ENCODE peak calls at places on chromosomes 1 and 21, in ten cellular contexts. N is fibroblast of villous mesenchyme; A is CD4-positive, CD25-positive, alpha-beta regulatory T cell; C is body of pancreas; O is bronchial epithelial cell; B is tibial artery; I is HL-60; L is fibroblast of lung; V is fibroblast of mammary gland; Z is left ventricle myocardium inferior. K is an unnamed sample.

GRCh38 chr1:43345119-43345518 is 7.5 kb downstream of the MPL start:
- DNase-seq in N (no peak), A (no peak), B (no peak), I (no peak), Z (no peak), L (no peak), O (peak), C (no peak), V (no peak), K (no peak)

GRCh38 chr1:25760871-25761270 is 39.1 kb upstream of the SELENON start:
- DNase-seq in V (no peak), B (no peak), O (no peak), L (no peak), Z (no peak), A (no peak), C (no peak), N (no peak), I (no peak), K (no peak)

GRCh38 chr1:56576880-56577858 is 2.2 kb downstream of the PLPP3 start:
- DNase-seq in B (peak), O (peak), V (peak), N (no peak), A (no peak), L (peak), I (no peak), Z (no peak), C (peak), K (peak)

GRCh38 chr1:169989246-169989645 is 85.2 kb downstream of the KIFAP3 start:
- DNase-seq in L (peak), O (no peak), B (no peak), I (no peak), A (no peak), Z (no peak), N (no peak), C (no peak), V (no peak), K (no peak)

GRCh38 chr1:156070523-156070922 is 9.6 kb downstream of the RAB25 start:
- DNase-seq in V (no peak), O (no peak), C (no peak), A (no peak), Z (no peak), L (no peak), I (no peak), N (no peak), B (no peak), K (no peak)

GRCh38 chr1:205791568-205792180 is 16.4 kb upstream of the RAB29 start:
- DNase-seq in V (peak), N (peak), I (no peak), A (peak), Z (peak), L (peak), B (peak), O (peak), C (peak), K (no peak)

GRCh38 chr1:63230722-63231121 is 91.6 kb upstream of the FOXD3 start:
- DNase-seq in L (no peak), C (no peak), O (no peak), A (no peak), B (no peak), V (no peak), Z (no peak), N (no peak), I (peak), K (no peak)

GRCh38 chr1:206925116-206925736 is 3.5 kb upstream of the FCMR start:
- DNase-seq in C (peak), O (no peak), L (no peak), V (no peak), B (peak), N (no peak), A (peak), I (no peak), Z (no peak), K (no peak)

GRCh38 chr1:17020502-17020901 is 8.8 kb upstream of the ATP13A2 start:
- DNase-seq in N (peak), V (no peak), I (no peak), O (no peak), C (no peak), Z (no peak), A (no peak), B (no peak), L (no peak), K (no peak)

GRCh38 chr1:209038316-209038715 is 545.2 kb upstream of the CAMK1G start:
- DNase-seq in B (no peak), I (no peak), V (no peak), C (no peak), N (no peak), Z (no peak), L (no peak), A (no peak), O (no peak), K (no peak)

GRCh38 chr1:48572632-48573258 is 100.7 kb upstream of the SPATA6 start:
- DNase-seq in N (peak), O (peak), A (no peak), V (peak), C (peak), I (peak), L (peak), B (peak), Z (peak), K (peak)

GRCh38 chr1:231571904-231572303 is 43.4 kb downstream of the TSNAX start:
- DNase-seq in B (no peak), L (no peak), C (no peak), O (peak), V (no peak), I (no peak), Z (no peak), N (peak), A (no peak), K (no peak)

GRCh38 chr21:14215971-14216621 is at the start of gene RBM11:
- DNase-seq in Z (peak), A (peak), N (peak), I (peak), B (peak), L (peak), O (peak), V (peak), C (peak), K (peak)

GRCh38 chr21:26188422-26188821 is 17.9 kb upstream of the APP start:
- DNase-seq in A (no peak), B (no peak), V (no peak), Z (no peak), C (no peak), L (no peak), O (no peak), I (no peak), N (no peak), K (no peak)

GRCh38 chr21:26194811-26195251 is 24.3 kb upstream of the APP start:
- DNase-seq in Z (no peak), O (no peak), I (no peak), L (peak), N (peak), B (no peak), A (no peak), V (peak), C (no peak), K (no peak)

GRCh38 chr21:26194326-26194725 is 23.8 kb upstream of the APP start:
- DNase-seq in V (no peak), O (no peak), Z (no peak), I (no peak), L (no peak), B (no peak), C (no peak), A (no peak), N (no peak), K (no peak)

GRCh38 chr21:26191609-26192008 is 21.0 kb upstream of the APP start:
- DNase-seq in V (no peak), L (no peak), O (no peak), A (no peak), C (no peak), B (no peak), N (no peak), Z (no peak), I (no peak), K (no peak)
- H3K4me3 ChIP-seq in V (no peak), L (no peak), O (no peak), A (no peak), C (no peak), B (no peak), N (no peak), Z (no peak), I (no peak), K (no peak)

DNA sequence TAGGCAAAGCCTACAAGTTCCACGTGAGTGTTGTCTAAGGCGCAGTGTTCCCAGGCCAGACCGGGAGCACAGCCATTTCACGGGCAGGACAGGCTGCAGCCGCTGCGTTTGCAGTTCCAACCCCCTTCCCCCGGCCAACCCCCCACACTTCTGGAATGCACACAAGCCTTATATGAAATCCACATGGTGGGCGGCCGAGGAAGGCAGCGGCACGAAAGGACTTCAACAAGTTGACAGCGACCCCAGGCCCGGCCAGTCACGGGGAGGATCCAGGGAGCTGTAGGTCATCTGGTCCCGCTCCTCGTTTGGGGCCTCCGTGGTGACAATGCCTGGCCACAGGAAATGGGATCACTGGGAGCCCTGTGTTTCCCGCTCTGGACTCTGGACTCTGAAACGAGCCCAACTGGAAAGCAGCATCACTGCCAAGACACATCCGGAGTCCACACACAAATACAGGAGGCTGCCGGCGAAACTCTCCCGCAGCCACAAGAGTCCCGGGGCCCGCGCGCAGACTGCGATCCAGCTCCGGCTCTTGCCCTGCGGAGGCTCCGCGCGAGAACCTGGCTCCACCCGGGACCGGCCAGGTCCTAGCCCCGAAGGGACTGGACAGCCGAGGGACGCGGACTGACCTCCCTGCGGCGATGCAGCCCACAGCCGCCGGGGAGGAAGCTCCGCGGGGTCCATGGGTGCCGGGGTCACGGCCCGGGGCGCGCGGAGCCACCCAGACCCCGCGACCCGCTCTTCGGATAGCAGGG is 794 bp downstream of the NID1 start:
- DNase-seq in N (peak), A (no peak), Z (peak), V (peak), C (peak), O (no peak), L (peak), I (no peak), B (peak), K (peak)
- H3K4me3 ChIP-seq in N (peak), A (no peak), Z (peak), V (peak), C (peak), O (peak), L (peak), I (peak), B (peak), K (peak)

GRCh38 chr1:200646515-200646914 is 23.2 kb downstream of the DDX59 start:
- DNase-seq in B (no peak), L (no peak), C (peak), I (no peak), V (no peak), A (no peak), O (peak), N (no peak), Z (no peak), K (no peak)
- H3K4me3 ChIP-seq in B (no peak), L (no peak), C (no peak), I (no peak), V (no peak), A (no peak), O (no peak), N (no peak), Z (no peak), K (no peak)

GRCh38 chr1:220680085-220680687 is 10.0 kb upstream of the C1orf115 start:
- DNase-seq in Z (no peak), V (peak), B (no peak), L (peak), N (peak), C (peak), O (peak), A (no peak), I (no peak), K (peak)

GRCh38 chr1:220681220-220681847 is 8.8 kb upstream of the C1orf115 start:
- DNase-seq in B (no peak), A (no peak), N (peak), O (peak), C (no peak), V (peak), I (no peak), L (peak), Z (no peak), K (no peak)

GRCh38 chr1:220684890-220685289 is 5.3 kb upstream of the C1orf115 start:
- DNase-seq in I (no peak), A (no peak), Z (no peak), C (no peak), O (no peak), N (no peak), L (no peak), V (no peak), B (no peak), K (no peak)

GRCh38 chr1:220685879-220686278 is 4.3 kb upstream of the C1orf115 start:
- DNase-seq in I (no peak), C (no peak), V (no peak), L (no peak), A (no peak), B (no peak), N (no peak), O (no peak), Z (no peak), K (no peak)

GRCh38 chr1:220682901-220683576 is 7.1 kb upstream of the C1orf115 start:
- DNase-seq in A (no peak), O (no peak), B (no peak), Z (no peak), C (no peak), N (no peak), I (no peak), L (no peak), V (no peak), K (no peak)
- H3K4me3 ChIP-seq in A (no peak), O (no peak), B (no peak), Z (no peak), C (no peak), N (no peak), I (no peak), L (no peak), V (no peak), K (no peak)

GRCh38 chr1:100868364-100868995 is 26.2 kb downstream of the EXTL2 start:
- DNase-seq in C (no peak), O (peak), L (peak), V (peak), Z (no peak), N (peak), I (no peak), B (no peak), A (no peak), K (peak)
- H3K4me3 ChIP-seq in C (no peak), O (no peak), L (no peak), V (no peak), Z (no peak), N (peak), I (no peak), B (no peak), A (no peak), K (no peak)

GRCh38 chr1:33429332-33429731 is 1.6 kb downstream of the PHC2 start:
- DNase-seq in V (no peak), B (no peak), I (no peak), C (no peak), O (no peak), A (no peak), N (no peak), L (no peak), Z (no peak), K (no peak)

GRCh38 chr1:33426906-33427305 is 4.0 kb downstream of the PHC2 start:
- DNase-seq in O (no peak), N (peak), I (no peak), B (no peak), L (no peak), Z (no peak), C (no peak), V (no peak), A (no peak), K (no peak)

GRCh38 chr1:33429846-33430750 is 797 bp downstream of the PHC2 start:
- DNase-seq in Z (peak), L (no peak), B (no peak), C (peak), I (peak), V (no peak), N (peak), O (no peak), A (no peak), K (no peak)

GRCh38 chr1:33430751-33431593 is at the start of gene PHC2:
- DNase-seq in O (peak), A (peak), B (peak), V (peak), I (peak), L (peak), N (peak), C (peak), Z (peak), K (peak)

DNA sequence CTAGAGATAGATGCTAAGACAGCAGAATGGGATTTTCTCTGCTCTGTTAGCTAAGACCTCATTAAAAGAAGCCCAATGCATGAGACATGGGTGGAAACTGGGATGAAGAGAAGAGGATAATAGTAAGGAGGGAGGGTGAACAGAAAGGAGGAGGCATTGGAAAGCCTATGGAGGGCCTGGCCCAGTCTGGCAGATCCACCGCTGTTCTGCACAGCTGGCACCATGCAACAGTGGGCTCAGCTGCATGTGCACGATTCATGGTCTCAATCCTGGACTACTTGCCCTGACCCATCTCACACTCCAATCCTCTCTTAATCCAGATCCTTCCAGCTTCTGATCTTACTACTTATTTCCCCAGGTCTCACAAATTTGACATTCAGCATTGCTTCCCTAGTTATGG is 2.2 kb downstream of the PHC2 start:
- DNase-seq in I (no peak), B (no peak), L (no peak), N (no peak), O (no peak), Z (no peak), V (no peak), C (no peak), A (no peak), K (no peak)
- H3K4me3 ChIP-seq in I (no peak), B (no peak), L (no peak), N (peak), O (no peak), Z (peak), V (peak), C (no peak), A (no peak), K (peak)

GRCh38 chr1:29260531-29260930 is 24.2 kb downstream of the PTPRU start:
- DNase-seq in B (no peak), N (no peak), L (no peak), I (no peak), A (no peak), Z (no peak), O (no peak), V (no peak), C (no peak), K (no peak)
- H3K4me3 ChIP-seq in B (no peak), N (peak), L (no peak), I (no peak), A (no peak), Z (peak), O (no peak), V (no peak), C (no peak), K (peak)

GRCh38 chr1:227886503-227886961 is 61.2 kb downstream of the WNT9A start:
- DNase-seq in V (no peak), C (no peak), N (no peak), Z (no peak), B (no peak), I (no peak), L (no peak), O (no peak), A (no peak), K (no peak)
- H3K4me3 ChIP-seq in V (no peak), C (no peak), N (peak), Z (peak), B (peak), I (no peak), L (no peak), O (peak), A (peak), K (no peak)

K was measured in astrocyte of the spinal cord.